ENCODE peak calls at places on chromosomes 12 and 14, in nine cellular contexts. F is iPS DF 6.9; G is mesothelial cell of epicardium; R is posterior cingulate gyrus; L is NCI-H1048; C is pulmonary artery endothelial cell; Z is activated CD4-positive, alpha-beta T cell treated with anti-CD3 and anti-CD28 coated beads, Interleukin-2, amount 50 U/mL, for 48 hours; M is psoas muscle; N is amygdala. U is an unnamed sample.

GRCh38 chr12:113135178-113136127 is at the start of gene RASAL1:
- DNase-seq in L (peak), Z (peak), G (no peak), C (no peak), N (peak), M (peak), F (no peak), R (peak), U (no peak)

GRCh38 chr14:91009501-91010152 is 50.8 kb downstream of the RPS6KA5 start:
- DNase-seq in L (no peak), N (no peak), Z (no peak), F (no peak), G (no peak), M (no peak), C (no peak), R (no peak), U (no peak)

GRCh38 chr12:132818562-132818961 is 10.1 kb downstream of the GOLGA3 start:
- DNase-seq in G (no peak), L (no peak), Z (no peak), C (no peak), N (no peak), M (no peak), R (no peak), F (no peak), U (no peak)

GRCh38 chr12:98291828-98292227 is 223.6 kb upstream of the TMPO start:
- DNase-seq in R (no peak), M (no peak), F (no peak), G (no peak), N (no peak), L (no peak), C (no peak), Z (no peak), U (no peak)

GRCh38 chr14:88547386-88547780 is 7.4 kb downstream of the PTPN21 start:
- DNase-seq in F (no peak), M (no peak), G (no peak), Z (no peak), C (no peak), N (no peak), L (no peak), R (no peak), U (no peak)

GRCh38 chr12:113808095-113808951 is 157.8 kb downstream of the RBM19 start:
- DNase-seq in G (no peak), R (peak), M (no peak), N (no peak), F (no peak), Z (no peak), L (no peak), C (no peak), U (no peak)

GRCh38 chr12:68482660-68483059 is 128.0 kb upstream of the RAP1B start:
- DNase-seq in F (no peak), M (no peak), N (no peak), R (no peak), G (no peak), Z (peak), C (no peak), L (no peak), U (no peak)

GRCh38 chr12:73863541-73863940 is 674.1 kb upstream of the ATXN7L3B start:
- DNase-seq in G (no peak), C (peak), N (no peak), Z (no peak), R (no peak), M (no peak), F (no peak), L (no peak), U (no peak)

GRCh38 chr12:90652280-90652679 is 302.7 kb downstream of the CCER1 start:
- DNase-seq in M (no peak), L (no peak), R (no peak), C (no peak), G (no peak), Z (no peak), F (peak), N (no peak), U (no peak)

GRCh38 chr12:131775124-131775903 is 52.9 kb upstream of the MMP17 start:
- DNase-seq in M (no peak), G (no peak), Z (no peak), R (peak), L (no peak), N (no peak), C (no peak), F (no peak), U (no peak)

U was measured in left ventricle myocardium superior.